ENCODE peak calls at places on chromosomes 12 and 14, in six cellular contexts. X is body of pancreas, C is AG10803, S is AG04450, R is HepG2, I is GM23338. T is an unnamed sample.

GRCh38 chr14:89619616-89620273 is 202.7 kb upstream of the FOXN3 start:
- DNase-seq in X (no peak), C (no peak), S (no peak), R (no peak), I (no peak), T (no peak)

GRCh38 chr12:94561943-94562411 is 88.4 kb downstream of the TMCC3 start:
- DNase-seq in X (peak), C (no peak), S (no peak), R (no peak), I (no peak), T (peak)

GRCh38 chr12:5452569-5452968 is 20.7 kb downstream of the NTF3 start:
- DNase-seq in X (no peak), C (no peak), S (no peak), R (no peak), I (no peak), T (no peak)

GRCh38 chr14:91059576-91060471 is 617 bp downstream of the RPS6KA5 start:
- DNase-seq in X (peak), C (no peak), S (no peak), R (peak), I (peak), T (no peak)

GRCh38 chr12:93153321-93153720 is 224.2 kb upstream of the EEA1 start:
- DNase-seq in X (no peak), C (no peak), S (peak), R (no peak), I (no peak), T (peak)

GRCh38 chr12:54159140-54159539 is 29.6 kb downstream of the SMUG1 start:
- DNase-seq in X (peak), C (no peak), S (no peak), R (peak), I (peak), T (no peak)

GRCh38 chr14:104316723-104317499 is 178.5 kb downstream of the KIF26A start:
- DNase-seq in X (peak), C (no peak), S (no peak), R (no peak), I (no peak), T (no peak)

GRCh38 chr14:37668646-37669045 is 73.2 kb downstream of the TTC6 start:
- DNase-seq in X (no peak), C (no peak), S (peak), R (no peak), I (no peak), T (peak)

GRCh38 chr14:21860172-21860571 is 186.6 kb upstream of the OR4E1 start:
- DNase-seq in X (no peak), C (no peak), S (no peak), R (peak), I (peak), T (no peak)

DNA sequence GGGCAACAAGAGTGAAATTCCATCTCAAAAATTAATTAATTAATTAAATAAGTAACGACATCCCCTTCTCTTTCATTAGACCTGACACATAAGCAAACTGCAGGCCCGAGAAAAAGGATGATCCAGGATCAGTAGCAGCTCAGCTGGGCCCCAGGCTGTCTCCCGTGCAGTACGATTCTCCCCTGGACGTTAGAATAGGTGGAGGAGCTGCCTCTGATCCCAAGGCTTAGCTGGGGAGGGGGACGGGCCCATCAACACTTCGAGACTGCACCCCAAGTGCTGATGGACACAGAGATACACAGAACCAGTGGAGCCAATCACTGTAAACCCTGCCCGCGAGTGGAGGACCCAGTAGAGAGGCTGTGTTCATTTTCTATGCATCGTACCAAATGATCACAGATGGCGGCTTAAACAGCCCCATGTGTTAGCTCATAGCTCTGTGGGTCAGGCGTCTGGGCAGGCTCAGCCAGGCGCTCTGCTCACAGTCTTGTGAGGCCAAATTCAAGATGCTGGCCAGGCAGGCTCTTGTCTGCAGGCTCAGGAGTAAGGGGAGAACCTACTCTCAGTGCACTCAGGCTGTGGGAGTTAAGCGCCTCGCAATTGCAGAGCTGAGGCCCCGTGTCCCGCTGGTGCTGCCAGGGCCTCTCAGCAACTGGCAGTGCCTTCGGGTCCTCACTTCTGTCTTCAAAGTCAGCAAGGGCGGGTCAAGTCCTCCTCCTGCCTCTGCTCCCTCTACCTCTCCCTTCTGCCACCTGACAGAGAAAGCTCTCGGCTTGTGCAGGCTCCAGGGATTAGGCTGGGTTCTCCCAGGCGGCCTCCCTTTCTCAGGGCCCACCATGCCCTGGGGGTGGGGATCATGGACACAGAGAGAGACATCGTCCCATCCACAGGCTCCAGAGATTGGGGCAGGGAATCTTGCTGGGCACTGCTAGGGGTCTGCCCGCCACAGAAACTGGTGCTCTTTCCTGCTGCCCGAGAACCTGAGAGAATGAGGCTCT is 26.4 kb downstream of the RIMBP2 start:
- DNase-seq in X (no peak), C (no peak), S (no peak), R (no peak), I (no peak), T (no peak)
- H3K4me3 ChIP-seq in X (no peak), C (no peak), S (no peak), R (no peak), I (no peak), T (no peak)

GRCh38 chr14:70032016-70032415 is 152.8 kb downstream of the SMOC1 start:
- DNase-seq in X (no peak), C (no peak), S (no peak), R (no peak), I (no peak), T (no peak)

GRCh38 chr14:70032447-70032846 is 153.2 kb downstream of the SMOC1 start:
- DNase-seq in X (no peak), C (peak), S (no peak), R (peak), I (peak), T (no peak)

GRCh38 chr14:70033561-70033960 is 154.3 kb downstream of the SMOC1 start:
- DNase-seq in X (no peak), C (no peak), S (no peak), R (no peak), I (no peak), T (no peak)

GRCh38 chr14:70034257-70034656 is 154.5 kb downstream of the SLC8A3 start:
- DNase-seq in X (no peak), C (no peak), S (no peak), R (no peak), I (no peak), T (no peak)

GRCh38 chr14:70036665-70037064 is 152.1 kb downstream of the SLC8A3 start:
- DNase-seq in X (no peak), C (no peak), S (no peak), R (peak), I (peak), T (peak)
- TF ChIP-seq CTCF in X (no peak), C (no peak), S (peak), R (peak), I (peak), T (no peak)

GRCh38 chr12:30357712-30358111 is 338.0 kb downstream of the IPO8 start:
- DNase-seq in X (no peak), C (no peak), S (no peak), R (no peak), I (no peak), T (no peak)
- H3K4me3 ChIP-seq in X (no peak), C (no peak), S (no peak), R (no peak), I (no peak), T (no peak)

GRCh38 chr14:53390008-53390407 is 236.9 kb upstream of the DDHD1 start:
- DNase-seq in X (no peak), C (no peak), S (no peak), R (no peak), I (no peak), T (no peak)
- TF ChIP-seq CTCF in X (no peak), C (no peak), S (no peak), R (no peak), I (no peak), T (no peak)